ENCODE peak calls at places on chromosomes 11 and 22, in five cellular contexts. One of them, this sample, is unnamed. For H3K4me1 and H3K9me3, the result is how much of the 10 kb centered on the place peaks cover.

GRCh38 chr11:44944853-44945235 is 5.8 kb downstream of the TP53I11 start:
- DNase-seq in left lung: peak
- DNase-seq in left ventricle myocardium inferior: no peak
- DNase-seq in CD8-positive, alpha-beta T cell: no peak
- DNase-seq in psoas muscle: no peak
- DNase-seq in this sample: no peak

GRCh38 chr11:72730706-72731105 is 21.5 kb downstream of the ARAP1 start:
- DNase-seq in left ventricle myocardium inferior: no peak
- DNase-seq in CD8-positive, alpha-beta T cell: no peak
- DNase-seq in left lung: no peak
- DNase-seq in psoas muscle: no peak
- DNase-seq in this sample: no peak

GRCh38 chr11:126997196-126997595 is 3.4 kb downstream of the KIRREL3 start:
- DNase-seq in CD8-positive, alpha-beta T cell: no peak
- DNase-seq in left ventricle myocardium inferior: no peak
- DNase-seq in psoas muscle: no peak
- DNase-seq in left lung: no peak
- DNase-seq in this sample: no peak

GRCh38 chr22:28344893-28345292 is 334.7 kb downstream of the TTC28 start:
- DNase-seq in CD8-positive, alpha-beta T cell: no peak
- DNase-seq in left lung: no peak
- DNase-seq in left ventricle myocardium inferior: no peak
- DNase-seq in psoas muscle: no peak
- DNase-seq in this sample: no peak

GRCh38 chr11:106216281-106216680 is 138.8 kb downstream of the AASDHPPT start:
- DNase-seq in left ventricle myocardium inferior: peak
- DNase-seq in CD8-positive, alpha-beta T cell: no peak
- DNase-seq in psoas muscle: no peak
- DNase-seq in left lung: no peak
- DNase-seq in this sample: no peak

GRCh38 chr11:74019104-74019738 is 10.3 kb upstream of the UCP3 start:
- DNase-seq in left lung: no peak
- DNase-seq in CD8-positive, alpha-beta T cell: no peak
- DNase-seq in psoas muscle: peak
- DNase-seq in left ventricle myocardium inferior: no peak
- DNase-seq in this sample: no peak

GRCh38 chr11:119323532-119324033 is 6.7 kb upstream of the MCAM start:
- DNase-seq in psoas muscle: peak
- DNase-seq in left ventricle myocardium inferior: peak
- DNase-seq in left lung: peak
- DNase-seq in CD8-positive, alpha-beta T cell: peak
- DNase-seq in this sample: peak

GRCh38 chr11:3122775-3123201 is 42.3 kb downstream of the OSBPL5 start:
- DNase-seq in left lung: peak
- DNase-seq in left ventricle myocardium inferior: peak
- DNase-seq in psoas muscle: peak
- DNase-seq in CD8-positive, alpha-beta T cell: no peak
- DNase-seq in this sample: peak

GRCh38 chr11:108927791-108928545 is 263.1 kb downstream of the DDX10 start:
- DNase-seq in left ventricle myocardium inferior: no peak
- DNase-seq in psoas muscle: no peak
- DNase-seq in left lung: no peak
- DNase-seq in CD8-positive, alpha-beta T cell: no peak
- DNase-seq in this sample: no peak

GRCh38 chr11:78910322-78910721 is 335.7 kb upstream of the NARS2 start:
- DNase-seq in psoas muscle: no peak
- DNase-seq in CD8-positive, alpha-beta T cell: no peak
- DNase-seq in left lung: no peak
- DNase-seq in left ventricle myocardium inferior: no peak
- DNase-seq in this sample: no peak

GRCh38 chr11:44400431-44400830 is 90.5 kb upstream of the ALX4 start:
- DNase-seq in left lung: no peak
- DNase-seq in left ventricle myocardium inferior: no peak
- DNase-seq in psoas muscle: no peak
- DNase-seq in CD8-positive, alpha-beta T cell: no peak
- DNase-seq in this sample: no peak

GRCh38 chr11:86003654-86004053 is 65.2 kb downstream of the PICALM start:
- DNase-seq in left ventricle myocardium inferior: no peak
- DNase-seq in left lung: no peak
- DNase-seq in CD8-positive, alpha-beta T cell: no peak
- DNase-seq in psoas muscle: no peak
- DNase-seq in this sample: no peak

GRCh38 chr11:1746956-1747752 is 3.2 kb downstream of the IFITM10 start:
- DNase-seq in psoas muscle: peak
- DNase-seq in CD8-positive, alpha-beta T cell: no peak
- DNase-seq in left ventricle myocardium inferior: no peak
- DNase-seq in left lung: peak
- DNase-seq in this sample: peak

GRCh38 chr11:35394941-35395340 is 24.4 kb downstream of the SLC1A2 start:
- DNase-seq in left ventricle myocardium inferior: no peak
- DNase-seq in CD8-positive, alpha-beta T cell: no peak
- DNase-seq in left lung: no peak
- DNase-seq in psoas muscle: no peak
- DNase-seq in this sample: no peak

GRCh38 chr11:119365071-119365591 is 16.4 kb downstream of the USP2 start:
- DNase-seq in left lung: no peak
- DNase-seq in psoas muscle: peak
- DNase-seq in CD8-positive, alpha-beta T cell: no peak
- DNase-seq in left ventricle myocardium inferior: no peak
- DNase-seq in this sample: no peak

GRCh38 chr11:96242971-96243647 is 99.9 kb downstream of the MAML2 start:
- DNase-seq in psoas muscle: peak
- DNase-seq in left ventricle myocardium inferior: peak
- DNase-seq in CD8-positive, alpha-beta T cell: peak
- DNase-seq in left lung: peak
- DNase-seq in this sample: peak

GRCh38 chr11:68749061-68749491 is 2.2 kb downstream of the TESMIN start:
- DNase-seq in CD8-positive, alpha-beta T cell: no peak
- DNase-seq in psoas muscle: no peak
- DNase-seq in left ventricle myocardium inferior: no peak
- DNase-seq in left lung: no peak
- DNase-seq in this sample: no peak

GRCh38 chr11:107623183-107623582 is 32.2 kb downstream of the ELMOD1 start:
- DNase-seq in psoas muscle: peak
- DNase-seq in CD8-positive, alpha-beta T cell: no peak
- DNase-seq in left ventricle myocardium inferior: no peak
- DNase-seq in left lung: no peak
- DNase-seq in this sample: no peak

GRCh38 chr11:114172055-114172861 is 112.7 kb downstream of the ZBTB16 start:
- DNase-seq in psoas muscle: no peak
- DNase-seq in left ventricle myocardium inferior: no peak
- DNase-seq in left lung: no peak
- DNase-seq in CD8-positive, alpha-beta T cell: no peak
- DNase-seq in this sample: no peak

GRCh38 chr11:17386331-17387084 is 2.0 kb downstream of the KCNJ11 start:
- DNase-seq in left lung: no peak
- DNase-seq in left ventricle myocardium inferior: peak
- DNase-seq in CD8-positive, alpha-beta T cell: peak
- DNase-seq in psoas muscle: peak
- DNase-seq in this sample: peak

GRCh38 chr11:30282289-30282631 is 40.6 kb upstream of the ARL14EP start:
- DNase-seq in left lung: no peak
- DNase-seq in CD8-positive, alpha-beta T cell: no peak
- DNase-seq in psoas muscle: no peak
- DNase-seq in left ventricle myocardium inferior: no peak
- DNase-seq in this sample: no peak

GRCh38 chr11:79273781-79274180 is 167.0 kb downstream of the TENM4 start:
- DNase-seq in left ventricle myocardium inferior: no peak
- DNase-seq in psoas muscle: no peak
- DNase-seq in left lung: no peak
- DNase-seq in CD8-positive, alpha-beta T cell: no peak
- DNase-seq in this sample: no peak

GRCh38 chr11:2180775-2181370 is 9.3 kb upstream of the TH start:
- DNase-seq in left lung: no peak
- DNase-seq in left ventricle myocardium inferior: no peak
- DNase-seq in psoas muscle: no peak
- DNase-seq in CD8-positive, alpha-beta T cell: no peak
- DNase-seq in this sample: no peak

GRCh38 chr11:75554258-75555022 is 7.6 kb upstream of the SERPINH1 start:
- DNase-seq in left ventricle myocardium inferior: peak
- DNase-seq in CD8-positive, alpha-beta T cell: no peak
- DNase-seq in left lung: peak
- DNase-seq in psoas muscle: peak
- DNase-seq in this sample: peak

GRCh38 chr11:10041803-10042202 is 252.2 kb downstream of the SBF2 start:
- DNase-seq in psoas muscle: no peak
- DNase-seq in left lung: no peak
- DNase-seq in left ventricle myocardium inferior: no peak
- DNase-seq in CD8-positive, alpha-beta T cell: no peak
- DNase-seq in this sample: no peak
- H3K4me3 ChIP-seq in psoas muscle: no peak
- H3K4me3 ChIP-seq in left lung: no peak
- H3K4me3 ChIP-seq in left ventricle myocardium inferior: no peak
- H3K4me3 ChIP-seq in CD8-positive, alpha-beta T cell: no peak
- H3K4me3 ChIP-seq in this sample: no peak

GRCh38 chr11:64604458-64605247 is 13.6 kb downstream of the SLC22A12 start:
- DNase-seq in psoas muscle: no peak
- DNase-seq in left ventricle myocardium inferior: no peak
- DNase-seq in CD8-positive, alpha-beta T cell: no peak
- DNase-seq in left lung: no peak
- DNase-seq in this sample: no peak
- H3K4me1 ChIP-seq in psoas muscle: under half
- H3K4me1 ChIP-seq in left ventricle myocardium inferior: under half
- H3K4me1 ChIP-seq in CD8-positive, alpha-beta T cell: under half
- H3K4me1 ChIP-seq in left lung: under half
- H3K4me1 ChIP-seq in this sample: under half

GRCh38 chr22:16963189-16963945 is 44.7 kb downstream of the GAB4 start:
- DNase-seq in left lung: peak
- DNase-seq in CD8-positive, alpha-beta T cell: no peak
- DNase-seq in left ventricle myocardium inferior: no peak
- DNase-seq in psoas muscle: no peak
- DNase-seq in this sample: no peak

GRCh38 chr22:16964366-16964765 is 43.7 kb downstream of the GAB4 start:
- DNase-seq in left ventricle myocardium inferior: no peak
- DNase-seq in CD8-positive, alpha-beta T cell: no peak
- DNase-seq in psoas muscle: no peak
- DNase-seq in left lung: no peak
- DNase-seq in this sample: no peak

GRCh38 chr22:16966251-16966650 is 41.8 kb downstream of the GAB4 start:
- DNase-seq in left lung: no peak
- DNase-seq in CD8-positive, alpha-beta T cell: no peak
- DNase-seq in psoas muscle: no peak
- DNase-seq in left ventricle myocardium inferior: no peak
- DNase-seq in this sample: no peak

GRCh38 chr22:16965560-16965959 is 42.5 kb downstream of the GAB4 start:
- DNase-seq in psoas muscle: no peak
- DNase-seq in left lung: no peak
- DNase-seq in CD8-positive, alpha-beta T cell: no peak
- DNase-seq in left ventricle myocardium inferior: no peak
- DNase-seq in this sample: peak

DNA sequence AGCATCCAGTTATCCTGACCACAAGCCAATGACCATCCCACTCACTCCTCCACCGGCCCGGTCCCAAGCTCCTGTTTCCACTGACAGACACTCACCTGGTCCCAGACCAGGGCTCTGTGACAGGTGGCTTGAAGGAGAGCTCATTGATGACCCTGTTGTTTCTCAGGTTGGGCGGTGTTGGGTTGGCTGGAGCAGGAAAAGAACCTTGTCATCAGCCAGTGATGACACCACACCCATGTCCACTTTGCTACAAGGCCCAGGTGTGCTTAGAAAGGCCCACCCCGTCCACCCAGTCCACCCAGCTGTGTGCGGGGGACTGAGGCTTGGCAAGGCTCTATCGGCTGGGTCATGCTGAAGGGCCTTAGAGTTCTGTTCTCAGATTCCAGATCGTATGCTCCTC is 42.9 kb downstream of the GAB4 start:
- DNase-seq in left lung: no peak
- DNase-seq in CD8-positive, alpha-beta T cell: no peak
- DNase-seq in left ventricle myocardium inferior: no peak
- DNase-seq in psoas muscle: no peak
- DNase-seq in this sample: no peak
- H3K9me3 ChIP-seq in left lung: under half
- H3K9me3 ChIP-seq in CD8-positive, alpha-beta T cell: under half
- H3K9me3 ChIP-seq in left ventricle myocardium inferior: under half
- H3K9me3 ChIP-seq in psoas muscle: under half
- H3K9me3 ChIP-seq in this sample: under half

GRCh38 chr11:13207270-13207664 is 70.3 kb upstream of the BMAL1 start:
- DNase-seq in left ventricle myocardium inferior: no peak
- DNase-seq in left lung: no peak
- DNase-seq in CD8-positive, alpha-beta T cell: no peak
- DNase-seq in psoas muscle: no peak
- DNase-seq in this sample: no peak
- H3K4me3 ChIP-seq in left ventricle myocardium inferior: peak
- H3K4me3 ChIP-seq in left lung: peak
- H3K4me3 ChIP-seq in CD8-positive, alpha-beta T cell: no peak
- H3K4me3 ChIP-seq in psoas muscle: peak
- H3K4me3 ChIP-seq in this sample: no peak

GRCh38 chr11:12168114-12168513 is 57.7 kb downstream of the MICAL2 start:
- DNase-seq in left lung: no peak
- DNase-seq in CD8-positive, alpha-beta T cell: no peak
- DNase-seq in psoas muscle: no peak
- DNase-seq in left ventricle myocardium inferior: no peak
- DNase-seq in this sample: no peak
- H3K4me1 ChIP-seq in left lung: under half
- H3K4me1 ChIP-seq in CD8-positive, alpha-beta T cell: under half
- H3K4me1 ChIP-seq in psoas muscle: under half
- H3K4me1 ChIP-seq in left ventricle myocardium inferior: half or more
- H3K4me1 ChIP-seq in this sample: under half

GRCh38 chr22:48103126-48103875 is 1340.9 kb downstream of the TBC1D22A start:
- DNase-seq in CD8-positive, alpha-beta T cell: no peak
- DNase-seq in psoas muscle: peak
- DNase-seq in left ventricle myocardium inferior: no peak
- DNase-seq in left lung: no peak
- DNase-seq in this sample: peak
- H3K9me3 ChIP-seq in CD8-positive, alpha-beta T cell: under half
- H3K9me3 ChIP-seq in psoas muscle: under half
- H3K9me3 ChIP-seq in left ventricle myocardium inferior: under half
- H3K9me3 ChIP-seq in left lung: under half
- H3K9me3 ChIP-seq in this sample: under half

GRCh38 chr22:35900483-35901168 is 128.0 kb downstream of the RBFOX2 start:
- DNase-seq in left lung: no peak
- DNase-seq in psoas muscle: no peak
- DNase-seq in left ventricle myocardium inferior: no peak
- DNase-seq in CD8-positive, alpha-beta T cell: no peak
- DNase-seq in this sample: no peak
- H3K4me3 ChIP-seq in left lung: no peak
- H3K4me3 ChIP-seq in psoas muscle: no peak
- H3K4me3 ChIP-seq in left ventricle myocardium inferior: no peak
- H3K4me3 ChIP-seq in CD8-positive, alpha-beta T cell: no peak
- H3K4me3 ChIP-seq in this sample: no peak

GRCh38 chr11:33294797-33295196 is 37.6 kb downstream of the HIPK3 start:
- DNase-seq in left ventricle myocardium inferior: no peak
- DNase-seq in left lung: no peak
- DNase-seq in psoas muscle: no peak
- DNase-seq in CD8-positive, alpha-beta T cell: no peak
- DNase-seq in this sample: no peak
- H3K4me1 ChIP-seq in left ventricle myocardium inferior: half or more
- H3K4me1 ChIP-seq in left lung: under half
- H3K4me1 ChIP-seq in psoas muscle: under half
- H3K4me1 ChIP-seq in CD8-positive, alpha-beta T cell: under half
- H3K4me1 ChIP-seq in this sample: under half

GRCh38 chr22:47394504-47395440 is 632.3 kb downstream of the TBC1D22A start:
- DNase-seq in left ventricle myocardium inferior: no peak
- DNase-seq in psoas muscle: no peak
- DNase-seq in CD8-positive, alpha-beta T cell: no peak
- DNase-seq in left lung: no peak
- DNase-seq in this sample: no peak
- H3K9me3 ChIP-seq in left ventricle myocardium inferior: under half
- H3K9me3 ChIP-seq in psoas muscle: under half
- H3K9me3 ChIP-seq in CD8-positive, alpha-beta T cell: under half
- H3K9me3 ChIP-seq in left lung: under half
- H3K9me3 ChIP-seq in this sample: under half

This sample was measured in aorta.